ENCODE peak calls at places on chromosomes 2 and 18, in five cellular contexts. One of them, this sample, is unnamed.
A peak's percentile ranks its signal among the peaks of the same experiment; 100 is the strongest.

GRCh38 chr2:71477231-71477681 is 23.9 kb downstream of the DYSF start:
- DNase-seq in brain microvascular endothelial cell: no peak
- DNase-seq in astrocyte of the spinal cord: no peak
- DNase-seq in fibroblast of mammary gland: peak; percentile 35
- DNase-seq in fibroblast of lung: no peak
- DNase-seq in this sample: no peak

GRCh38 chr2:210616074-210616473 is 59.7 kb downstream of the CPS1 start:
- DNase-seq in fibroblast of mammary gland: no peak
- DNase-seq in astrocyte of the spinal cord: no peak
- DNase-seq in fibroblast of lung: no peak
- DNase-seq in brain microvascular endothelial cell: no peak
- DNase-seq in this sample: no peak

GRCh38 chr2:166671831-166672230 is 177.8 kb upstream of the SCN7A start:
- DNase-seq in fibroblast of mammary gland: peak; percentile 22
- DNase-seq in astrocyte of the spinal cord: no peak
- DNase-seq in fibroblast of lung: no peak
- DNase-seq in brain microvascular endothelial cell: no peak
- DNase-seq in this sample: no peak

GRCh38 chr2:85437488-85438290 is 19.2 kb downstream of the SH2D6 start:
- DNase-seq in fibroblast of lung: peak; percentile 93
- DNase-seq in astrocyte of the spinal cord: peak; percentile 78
- DNase-seq in fibroblast of mammary gland: peak; percentile 86
- DNase-seq in brain microvascular endothelial cell: peak; percentile 53
- DNase-seq in this sample: no peak

GRCh38 chr18:9404565-9405060 is 70.0 kb downstream of the TWSG1 start:
- DNase-seq in brain microvascular endothelial cell: no peak
- DNase-seq in astrocyte of the spinal cord: no peak
- DNase-seq in fibroblast of mammary gland: no peak
- DNase-seq in fibroblast of lung: no peak
- DNase-seq in this sample: no peak

GRCh38 chr2:693606-694005 is 16.4 kb upstream of the TMEM18 start:
- DNase-seq in astrocyte of the spinal cord: no peak
- DNase-seq in fibroblast of mammary gland: peak; percentile 10
- DNase-seq in fibroblast of lung: peak; percentile 59
- DNase-seq in brain microvascular endothelial cell: no peak
- DNase-seq in this sample: no peak

GRCh38 chr2:122753341-122753740 is 997.9 kb downstream of the TSN start:
- DNase-seq in astrocyte of the spinal cord: no peak
- DNase-seq in fibroblast of mammary gland: no peak
- DNase-seq in fibroblast of lung: no peak
- DNase-seq in brain microvascular endothelial cell: no peak
- DNase-seq in this sample: no peak

GRCh38 chr18:46679846-46680598 is 23.0 kb upstream of the LOXHD1 start:
- DNase-seq in astrocyte of the spinal cord: no peak
- DNase-seq in fibroblast of lung: no peak
- DNase-seq in brain microvascular endothelial cell: no peak
- DNase-seq in fibroblast of mammary gland: no peak
- DNase-seq in this sample: no peak

GRCh38 chr2:241848761-241849615 is 9.7 kb downstream of the PDCD1 start:
- DNase-seq in fibroblast of mammary gland: no peak
- DNase-seq in fibroblast of lung: no peak
- DNase-seq in brain microvascular endothelial cell: no peak
- DNase-seq in astrocyte of the spinal cord: no peak
- DNase-seq in this sample: no peak

GRCh38 chr2:100125641-100126040 is 16.7 kb downstream of the AFF3 start:
- DNase-seq in astrocyte of the spinal cord: no peak
- DNase-seq in fibroblast of mammary gland: no peak
- DNase-seq in brain microvascular endothelial cell: no peak
- DNase-seq in fibroblast of lung: no peak
- DNase-seq in this sample: no peak

GRCh38 chr2:137968477-137969417 is 4.5 kb downstream of the HNMT start:
- DNase-seq in fibroblast of mammary gland: no peak
- DNase-seq in astrocyte of the spinal cord: no peak
- DNase-seq in brain microvascular endothelial cell: no peak
- DNase-seq in fibroblast of lung: no peak
- DNase-seq in this sample: no peak

GRCh38 chr2:236916181-236916580 is 169.5 kb upstream of the COPS8 start:
- DNase-seq in astrocyte of the spinal cord: no peak
- DNase-seq in brain microvascular endothelial cell: no peak
- DNase-seq in fibroblast of mammary gland: no peak
- DNase-seq in fibroblast of lung: no peak
- DNase-seq in this sample: no peak

GRCh38 chr2:116810071-116810470 is 1004.4 kb upstream of the DDX18 start:
- DNase-seq in astrocyte of the spinal cord: peak; percentile 1
- DNase-seq in brain microvascular endothelial cell: peak; percentile 6
- DNase-seq in fibroblast of lung: peak; percentile 3
- DNase-seq in fibroblast of mammary gland: no peak
- DNase-seq in this sample: no peak

GRCh38 chr18:26227051-26227672 is 917 bp downstream of the TAF4B start:
- DNase-seq in astrocyte of the spinal cord: peak; percentile 9
- DNase-seq in brain microvascular endothelial cell: no peak
- DNase-seq in fibroblast of lung: peak; percentile 15
- DNase-seq in fibroblast of mammary gland: peak; percentile 15
- DNase-seq in this sample: no peak

GRCh38 chr2:105610444-105611327 is 134.0 kb upstream of the NCK2 start:
- DNase-seq in astrocyte of the spinal cord: no peak
- DNase-seq in brain microvascular endothelial cell: peak; percentile 3
- DNase-seq in fibroblast of mammary gland: no peak
- DNase-seq in fibroblast of lung: no peak
- DNase-seq in this sample: no peak

GRCh38 chr2:113251118-113251517 is 27.6 kb downstream of the PAX8 start:
- DNase-seq in fibroblast of mammary gland: no peak
- DNase-seq in brain microvascular endothelial cell: no peak
- DNase-seq in fibroblast of lung: no peak
- DNase-seq in astrocyte of the spinal cord: no peak
- DNase-seq in this sample: no peak

GRCh38 chr2:236702693-236703092 is 133.1 kb downstream of the ACKR3 start:
- DNase-seq in astrocyte of the spinal cord: no peak
- DNase-seq in brain microvascular endothelial cell: no peak
- DNase-seq in fibroblast of lung: no peak
- DNase-seq in fibroblast of mammary gland: no peak
- DNase-seq in this sample: no peak

GRCh38 chr2:5938566-5938896 is 246.3 kb downstream of the SOX11 start:
- DNase-seq in brain microvascular endothelial cell: no peak
- DNase-seq in astrocyte of the spinal cord: no peak
- DNase-seq in fibroblast of mammary gland: no peak
- DNase-seq in fibroblast of lung: no peak
- DNase-seq in this sample: no peak

GRCh38 chr2:42602218-42602936 is 33.9 kb downstream of the MTA3 start:
- DNase-seq in fibroblast of lung: no peak
- DNase-seq in brain microvascular endothelial cell: no peak
- DNase-seq in astrocyte of the spinal cord: no peak
- DNase-seq in fibroblast of mammary gland: no peak
- DNase-seq in this sample: no peak

GRCh38 chr2:18896106-18896505 is 306.7 kb upstream of the NT5C1B start:
- DNase-seq in fibroblast of lung: peak; percentile 26
- DNase-seq in brain microvascular endothelial cell: no peak
- DNase-seq in astrocyte of the spinal cord: no peak
- DNase-seq in fibroblast of mammary gland: peak; percentile 71
- DNase-seq in this sample: no peak

GRCh38 chr2:191846787-191847620 is at the start of gene CAVIN2:
- DNase-seq in fibroblast of mammary gland: peak; percentile 86
- DNase-seq in fibroblast of lung: peak; percentile 96
- DNase-seq in astrocyte of the spinal cord: peak; percentile 91
- DNase-seq in brain microvascular endothelial cell: peak; percentile 82
- DNase-seq in this sample: no peak

GRCh38 chr2:71849111-71849510 is 298.6 kb downstream of the CYP26B1 start:
- DNase-seq in astrocyte of the spinal cord: no peak
- DNase-seq in fibroblast of mammary gland: no peak
- DNase-seq in fibroblast of lung: no peak
- DNase-seq in brain microvascular endothelial cell: no peak
- DNase-seq in this sample: no peak

GRCh38 chr2:60808330-60808801 is 52.3 kb downstream of the PAPOLG start:
- DNase-seq in astrocyte of the spinal cord: no peak
- DNase-seq in brain microvascular endothelial cell: no peak
- DNase-seq in fibroblast of lung: no peak
- DNase-seq in fibroblast of mammary gland: peak; percentile 38
- DNase-seq in this sample: no peak

GRCh38 chr2:226971770-226972169 is 135.9 kb downstream of the RHBDD1 start:
- DNase-seq in astrocyte of the spinal cord: no peak
- DNase-seq in fibroblast of mammary gland: no peak
- DNase-seq in fibroblast of lung: no peak
- DNase-seq in brain microvascular endothelial cell: no peak
- DNase-seq in this sample: no peak

DNA sequence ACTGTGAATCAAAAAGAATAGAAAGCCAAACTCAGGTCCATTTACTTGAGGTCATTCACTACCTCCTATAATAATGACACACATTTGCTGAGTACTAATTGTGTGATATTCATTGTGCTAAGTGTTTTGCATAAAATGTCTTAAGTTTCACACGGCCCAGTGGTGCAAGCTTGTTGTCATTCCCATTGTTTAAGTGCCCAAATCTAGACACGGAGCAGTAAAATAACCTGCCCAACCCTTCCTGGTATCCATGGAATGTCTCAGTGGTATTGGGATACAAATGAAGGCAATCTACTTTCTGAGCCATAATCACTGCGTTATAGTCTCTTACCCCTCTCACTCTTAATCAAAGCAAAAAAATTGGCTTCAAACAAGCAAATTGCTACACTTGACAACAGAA is 233.3 kb downstream of the NCKAP5 start:
- DNase-seq in brain microvascular endothelial cell: no peak
- DNase-seq in fibroblast of mammary gland: no peak
- DNase-seq in fibroblast of lung: no peak
- DNase-seq in astrocyte of the spinal cord: no peak
- DNase-seq in this sample: no peak
- H3K4me3 ChIP-seq in brain microvascular endothelial cell: no peak overlapping the region
- H3K4me3 ChIP-seq in fibroblast of mammary gland: no peak overlapping the region
- H3K4me3 ChIP-seq in fibroblast of lung: no peak overlapping the region
- H3K4me3 ChIP-seq in astrocyte of the spinal cord: no peak overlapping the region
- H3K4me3 ChIP-seq in this sample: no peak overlapping the region

DNA sequence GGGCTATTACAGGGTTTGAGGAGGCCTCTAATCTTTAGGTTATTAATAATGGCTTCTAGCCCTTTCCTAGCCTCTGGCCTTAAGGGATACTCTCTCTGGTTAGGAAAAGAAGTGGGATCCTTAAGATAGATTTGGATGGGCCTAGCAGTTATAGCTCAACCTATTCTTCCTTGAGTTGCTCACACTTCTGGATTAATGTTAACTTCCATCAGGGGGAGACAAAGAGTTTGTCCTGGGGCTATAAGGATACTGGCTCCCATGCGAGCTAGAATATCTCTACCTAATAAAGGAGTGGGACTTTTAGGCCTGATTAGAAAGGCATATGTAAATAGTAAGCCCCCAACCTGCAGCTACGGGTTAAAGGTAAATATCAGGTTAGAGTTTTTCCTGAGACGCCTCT is 14.3 kb upstream of the PTH2R start:
- DNase-seq in fibroblast of mammary gland: no peak
- DNase-seq in astrocyte of the spinal cord: no peak
- DNase-seq in brain microvascular endothelial cell: no peak
- DNase-seq in fibroblast of lung: no peak
- DNase-seq in this sample: no peak
- TF ChIP-seq CTCF in fibroblast of mammary gland: peak; percentile 13
- TF ChIP-seq CTCF in astrocyte of the spinal cord: peak; percentile 17
- TF ChIP-seq CTCF in brain microvascular endothelial cell: peak; percentile 34
- TF ChIP-seq CTCF in fibroblast of lung: no peak
- TF ChIP-seq CTCF in this sample: no peak

GRCh38 chr2:148814143-148814852 is 60.7 kb upstream of the KIF5C start:
- DNase-seq in brain microvascular endothelial cell: peak; percentile 60
- DNase-seq in fibroblast of mammary gland: peak; percentile 63
- DNase-seq in astrocyte of the spinal cord: peak; percentile 63
- DNase-seq in fibroblast of lung: peak; percentile 56
- DNase-seq in this sample: no peak
- H3K4me3 ChIP-seq in brain microvascular endothelial cell: no peak overlapping the region
- H3K4me3 ChIP-seq in fibroblast of mammary gland: no peak overlapping the region
- H3K4me3 ChIP-seq in astrocyte of the spinal cord: no peak overlapping the region
- H3K4me3 ChIP-seq in fibroblast of lung: no peak overlapping the region
- H3K4me3 ChIP-seq in this sample: no peak overlapping the region

DNA sequence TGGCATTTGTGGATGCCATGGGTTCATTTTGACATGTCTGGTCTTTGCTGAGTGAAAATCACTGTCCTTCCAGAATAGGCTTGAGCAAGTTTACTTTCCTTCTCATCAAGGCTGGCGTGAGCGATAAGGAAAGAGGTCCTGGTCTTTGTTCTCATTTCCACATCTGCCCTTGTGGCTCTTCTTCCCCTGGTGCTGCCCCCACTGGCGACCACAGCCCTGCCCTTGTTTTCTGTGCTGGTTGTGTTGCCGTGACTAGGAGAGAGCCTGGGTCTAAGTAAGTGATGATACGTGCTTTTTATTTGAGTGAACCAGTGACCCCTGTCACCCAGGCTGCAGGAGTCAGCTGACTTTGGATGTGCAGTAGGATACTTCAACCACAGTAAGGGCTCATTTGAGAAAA is 441.7 kb downstream of the RNF144A start:
- DNase-seq in brain microvascular endothelial cell: no peak
- DNase-seq in fibroblast of lung: no peak
- DNase-seq in fibroblast of mammary gland: no peak
- DNase-seq in astrocyte of the spinal cord: no peak
- DNase-seq in this sample: no peak
- TF ChIP-seq CTCF in brain microvascular endothelial cell: no peak
- TF ChIP-seq CTCF in fibroblast of lung: no peak
- TF ChIP-seq CTCF in fibroblast of mammary gland: no peak
- TF ChIP-seq CTCF in astrocyte of the spinal cord: no peak
- TF ChIP-seq CTCF in this sample: no peak

DNA sequence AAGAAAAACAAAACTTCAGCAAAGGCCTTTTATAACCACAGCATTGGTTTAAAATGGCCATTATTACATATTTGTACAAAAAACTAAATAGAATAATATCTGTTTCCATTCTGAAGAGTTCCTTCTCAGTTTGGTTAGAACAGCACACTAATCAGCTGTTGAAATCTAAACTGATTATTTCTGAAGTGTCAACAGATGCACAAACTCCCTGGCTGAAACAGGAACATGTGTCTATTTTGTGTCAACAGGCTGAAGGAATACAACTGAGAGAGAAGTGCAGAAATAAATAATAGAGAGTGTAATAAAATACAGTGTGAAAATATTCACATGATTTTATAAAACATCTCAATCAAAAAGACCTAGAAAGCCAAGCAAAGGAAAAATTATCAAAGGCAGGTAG is 29.7 kb downstream of the IKZF2 start:
- DNase-seq in brain microvascular endothelial cell: no peak
- DNase-seq in fibroblast of mammary gland: no peak
- DNase-seq in fibroblast of lung: no peak
- DNase-seq in astrocyte of the spinal cord: no peak
- DNase-seq in this sample: no peak
- H3K4me3 ChIP-seq in brain microvascular endothelial cell: no peak overlapping the region
- H3K4me3 ChIP-seq in fibroblast of mammary gland: no peak overlapping the region
- H3K4me3 ChIP-seq in fibroblast of lung: no peak overlapping the region
- H3K4me3 ChIP-seq in astrocyte of the spinal cord: no peak overlapping the region
- H3K4me3 ChIP-seq in this sample: no peak overlapping the region